ENCODE peak calls at places on chromosomes 3 and 15, in seven cellular contexts. D, J, Q, T, L, A and I are unnamed samples.

GRCh38 chr3:193828477-193828876 is 235.5 kb downstream of the OPA1 start:
- DNase-seq in A (no peak), J (peak), Q (no peak), T (no peak), D (peak), L (no peak), I (no peak)

GRCh38 chr3:20096135-20096685 is 56.0 kb downstream of the KAT2B start:
- DNase-seq in A (no peak), L (peak), T (no peak), J (no peak), Q (peak), D (no peak), I (no peak)

GRCh38 chr3:134066539-134067310 is 37.0 kb upstream of the SLCO2A1 start:
- DNase-seq in T (no peak), A (no peak), D (no peak), Q (peak), L (no peak), J (peak), I (no peak)

GRCh38 chr3:187623285-187623814 is 46.8 kb downstream of the SST start:
- DNase-seq in J (no peak), Q (peak), L (no peak), D (no peak), A (no peak), T (no peak), I (no peak)

GRCh38 chr3:14885307-14885706 is 62.1 kb upstream of the NR2C2 start:
- DNase-seq in A (no peak), J (no peak), T (no peak), L (no peak), D (no peak), Q (no peak), I (no peak)

GRCh38 chr3:131432441-131432840 is 50.9 kb downstream of the NUDT16 start:
- DNase-seq in D (no peak), A (no peak), J (no peak), L (no peak), Q (no peak), T (no peak), I (no peak)

GRCh38 chr3:4959180-4959579 is 20.1 kb upstream of the BHLHE40 start:
- DNase-seq in A (no peak), Q (peak), J (no peak), T (no peak), D (no peak), L (no peak), I (no peak)

GRCh38 chr3:62139957-62140356 is 233.4 kb downstream of the FEZF2 start:
- DNase-seq in D (no peak), L (peak), Q (peak), A (no peak), J (no peak), T (no peak), I (no peak)

GRCh38 chr15:79977431-79977940 is 6.5 kb upstream of the BCL2A1 start:
- DNase-seq in Q (peak), J (no peak), A (no peak), L (no peak), D (no peak), T (peak), I (no peak)

GRCh38 chr15:39084683-39085530 is 496.0 kb upstream of the THBS1 start:
- DNase-seq in L (peak), J (no peak), A (no peak), D (no peak), T (no peak), Q (peak), I (no peak)

GRCh38 chr3:76352069-76352847 is 566.9 kb upstream of the ZNF717 start:
- DNase-seq in L (no peak), A (no peak), J (no peak), Q (peak), T (no peak), D (no peak), I (no peak)

GRCh38 chr3:101638262-101638745 is 38.6 kb downstream of the ZBTB11 start:
- DNase-seq in J (peak), T (peak), L (no peak), A (no peak), D (peak), Q (no peak), I (no peak)

GRCh38 chr3:133393691-133394474 is 6.0 kb upstream of the BFSP2 start:
- DNase-seq in D (no peak), Q (peak), L (peak), A (no peak), T (no peak), J (peak), I (no peak)

GRCh38 chr15:85523530-85523929 is 143.1 kb downstream of the AKAP13 start:
- DNase-seq in D (no peak), A (no peak), Q (no peak), L (no peak), T (no peak), J (no peak), I (no peak)

GRCh38 chr3:187808466-187809291 is 63.4 kb upstream of the BCL6 start:
- DNase-seq in T (no peak), A (no peak), Q (no peak), L (no peak), D (peak), J (peak), I (no peak)

GRCh38 chr15:89429023-89429422 is 67.4 kb downstream of the RHCG start:
- DNase-seq in A (no peak), D (no peak), Q (peak), T (no peak), J (no peak), L (no peak), I (no peak)

GRCh38 chr15:44033894-44034293 is 161.2 kb downstream of the FRMD5 start:
- DNase-seq in D (peak), J (no peak), A (no peak), T (no peak), Q (peak), L (peak), I (no peak)

GRCh38 chr15:50697109-50697797 is 10.7 kb upstream of the TRPM7 start:
- DNase-seq in J (no peak), A (no peak), L (peak), T (no peak), Q (peak), D (no peak), I (no peak)

GRCh38 chr3:67329358-67329757 is 325.1 kb downstream of the SUCLG2 start:
- DNase-seq in J (no peak), T (no peak), A (no peak), Q (no peak), L (no peak), D (no peak), I (no peak)

GRCh38 chr3:107064445-107065060 is 312.7 kb upstream of the CCDC54 start:
- DNase-seq in T (peak), A (peak), L (peak), D (peak), Q (peak), J (peak), I (peak)
- H3K9ac ChIP-seq in T (no peak), A (no peak), L (no peak), D (no peak), Q (peak), J (no peak), I (no peak)

DNA sequence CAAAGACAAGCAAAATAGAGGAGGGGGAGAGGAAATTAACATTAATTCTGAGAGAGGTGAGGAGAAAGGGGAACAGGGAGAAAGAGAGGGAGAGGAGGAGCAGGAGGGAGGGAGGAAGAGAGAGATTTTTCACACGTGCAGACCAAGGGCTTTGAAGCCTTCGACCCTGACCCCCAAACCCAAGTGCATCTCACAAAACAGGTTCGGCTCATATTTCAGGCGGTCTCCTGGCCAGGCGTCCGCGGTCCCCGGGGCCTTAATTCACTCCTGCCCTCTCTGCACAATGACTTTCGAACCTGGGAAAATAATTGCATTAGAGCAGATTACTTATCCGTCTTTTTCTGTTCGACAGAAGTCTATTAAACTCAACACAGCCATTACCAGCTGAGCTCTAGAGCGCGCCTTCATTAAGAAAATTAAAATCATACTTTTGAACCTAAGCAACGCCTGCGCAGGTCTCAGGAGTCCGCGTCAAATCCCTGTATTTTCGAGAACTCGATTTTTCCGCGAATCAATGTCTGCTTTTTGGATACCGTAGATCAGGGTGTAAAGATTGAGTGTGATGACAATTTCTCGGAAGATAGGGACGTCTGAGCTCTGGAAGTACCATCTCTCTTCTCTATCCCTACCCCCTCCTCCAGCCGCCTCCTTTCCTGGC is 220.7 kb downstream of the MEIS2 start:
- DNase-seq in D (no peak), Q (no peak), A (no peak), T (no peak), J (peak), L (no peak), I (no peak)
- H3K4me3 ChIP-seq in D (no peak), Q (no peak), A (peak), T (no peak), J (peak), L (no peak), I (no peak)

DNA sequence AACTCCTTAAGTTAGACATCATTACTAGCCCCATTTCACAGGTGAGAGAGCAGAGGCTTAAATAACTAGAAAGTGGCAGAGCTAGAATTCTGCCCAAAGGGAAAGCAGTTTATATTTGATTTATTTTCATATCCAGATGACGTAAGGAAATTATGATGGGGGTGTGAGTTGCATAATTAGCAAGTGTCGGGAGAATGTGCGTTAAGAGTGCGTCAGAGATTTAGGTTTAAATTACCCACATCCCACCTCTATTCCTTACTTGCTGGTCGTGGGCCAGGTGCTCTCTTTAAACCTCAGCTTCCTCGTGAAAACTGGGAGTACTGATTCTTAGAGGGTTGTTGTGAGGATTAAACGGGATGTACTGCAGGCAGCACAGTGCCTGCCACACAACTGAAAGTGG is 32.3 kb downstream of the FSTL1 start:
- DNase-seq in D (no peak), Q (no peak), A (no peak), T (no peak), L (no peak), J (no peak), I (no peak)
- H3K9ac ChIP-seq in D (no peak), Q (peak), A (no peak), T (no peak), L (no peak), J (no peak), I (no peak)

DNA sequence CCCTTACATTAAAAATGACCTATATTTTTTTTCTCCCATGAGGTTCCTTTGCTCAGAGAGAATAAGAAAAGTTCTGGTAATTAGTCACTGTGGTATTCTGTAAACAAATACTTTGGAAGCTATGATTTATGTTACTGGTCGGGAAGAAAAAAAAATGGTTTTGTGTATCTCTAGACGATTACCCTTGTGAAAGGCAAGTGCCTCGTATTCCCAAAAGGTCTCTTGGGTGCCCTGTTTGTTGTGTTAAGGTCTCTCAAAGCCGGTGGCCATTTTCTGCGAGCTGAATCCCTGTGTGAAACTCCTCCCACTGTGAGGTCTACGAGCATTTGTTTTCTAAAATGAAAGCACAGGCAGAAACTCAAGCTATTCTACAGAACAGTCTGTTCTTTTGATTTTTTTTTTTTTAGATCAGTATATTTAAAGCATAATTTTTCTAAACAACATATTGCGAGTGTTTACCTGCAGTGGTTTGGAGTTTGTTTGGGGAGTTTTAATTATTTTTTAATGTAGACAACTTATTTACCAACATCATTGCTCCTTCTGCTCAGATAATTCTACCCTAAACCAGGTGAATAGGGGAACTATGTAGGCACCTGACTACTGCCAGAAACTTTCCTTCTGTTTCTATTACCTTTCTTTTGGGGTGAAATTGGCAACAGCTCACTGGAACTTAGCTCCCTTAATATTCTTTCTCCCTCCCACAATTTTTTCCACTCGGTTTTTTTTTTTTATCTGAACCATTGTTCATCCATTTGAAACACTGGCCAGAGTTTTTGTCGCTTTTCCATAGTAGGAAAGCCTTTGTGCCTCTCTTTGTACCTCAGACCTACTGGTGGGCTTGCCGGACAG is 44.0 kb downstream of the ZBTB38 start:
- DNase-seq in T (no peak), J (no peak), D (peak), Q (peak), A (no peak), L (peak), I (no peak)
- H3K4me3 ChIP-seq in T (peak), J (no peak), D (peak), Q (peak), A (no peak), L (peak), I (peak)

GRCh38 chr15:65305144-65305758 is 774 bp downstream of the RNU5B-1 start:
- DNase-seq in Q (no peak), J (no peak), T (no peak), L (no peak), D (no peak), A (no peak), I (no peak)
- H3K9ac ChIP-seq in Q (no peak), J (no peak), T (peak), L (no peak), D (no peak), A (no peak), I (no peak)

DNA sequence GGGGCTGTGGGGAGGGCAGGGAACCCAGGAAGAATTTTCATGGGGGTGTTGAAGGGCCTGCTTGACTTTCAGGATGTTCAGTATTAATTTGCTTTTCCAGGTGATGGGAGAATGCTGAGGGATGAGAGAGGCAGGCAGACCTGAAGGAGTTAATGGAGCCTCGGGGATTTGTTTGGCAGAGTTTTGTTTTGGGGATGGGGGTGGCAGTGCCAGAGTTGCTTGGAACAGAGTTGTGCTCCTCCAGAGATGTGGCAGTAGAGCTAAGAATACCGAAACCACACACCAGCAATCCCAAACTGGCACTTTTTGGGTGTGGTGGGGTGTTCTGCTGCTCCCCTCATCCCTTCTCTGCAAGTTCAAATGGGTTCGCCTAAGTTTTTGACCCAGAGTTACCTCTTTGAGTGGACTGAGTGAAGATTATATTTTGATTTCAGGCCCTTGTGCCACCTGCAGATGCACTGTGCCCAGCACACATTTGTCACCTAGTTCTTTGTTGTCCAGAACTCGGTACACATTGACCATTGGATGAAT is 1.6 kb downstream of the BOC start:
- DNase-seq in L (no peak), D (no peak), A (no peak), T (no peak), Q (peak), J (no peak), I (no peak)
- H3K4me3 ChIP-seq in L (peak), D (peak), A (peak), T (no peak), Q (peak), J (peak), I (peak)

GRCh38 chr3:196408565-196409300 is 23.5 kb downstream of the UBXN7 start:
- DNase-seq in J (no peak), Q (no peak), D (no peak), A (no peak), L (no peak), T (peak), I (no peak)

GRCh38 chr3:196409409-196409808 is 22.8 kb downstream of the UBXN7 start:
- DNase-seq in Q (no peak), D (no peak), T (no peak), L (no peak), J (no peak), A (no peak), I (no peak)

GRCh38 chr3:196412704-196413103 is 19.5 kb downstream of the UBXN7 start:
- DNase-seq in Q (no peak), D (no peak), J (no peak), L (no peak), T (peak), A (no peak), I (no peak)

GRCh38 chr3:196406806-196407470 is 25.3 kb downstream of the UBXN7 start:
- DNase-seq in T (no peak), L (peak), Q (peak), J (no peak), A (no peak), D (no peak), I (no peak)
- H3K9ac ChIP-seq in T (no peak), L (no peak), Q (no peak), J (no peak), A (no peak), D (no peak), I (no peak)

GRCh38 chr3:129245141-129245540 is 4.3 kb upstream of the COPG1 start:
- DNase-seq in Q (peak), D (peak), T (no peak), A (no peak), L (no peak), J (no peak), I (no peak)
- H3K4me3 ChIP-seq in Q (peak), D (peak), T (no peak), A (no peak), L (no peak), J (no peak), I (no peak)